ENCODE peak calls at places on chromosomes 11 and 22, in seven cellular contexts. D is heart left ventricle, L is lower lobe of right lung, H is colonic mucosa, E is SK-N-SH, I is progenitor cell of endocrine pancreas, B is tibial artery. T is an unnamed sample.

GRCh38 chr11:27716850-27717249 is 16.6 kb upstream of the BDNF start:
- DNase-seq in E (no peak), L (no peak), I (no peak), H (no peak), D (no peak), B (no peak), T (no peak)

GRCh38 chr22:19579113-19579811 is 55.1 kb upstream of the CLDN5 start:
- DNase-seq in H (no peak), B (no peak), E (no peak), L (no peak), I (no peak), D (no peak), T (no peak)

GRCh38 chr11:10373340-10373739 is 68.5 kb downstream of the ADM start:
- DNase-seq in H (no peak), B (no peak), I (no peak), D (no peak), E (no peak), L (no peak), T (no peak)

GRCh38 chr11:68583047-68583446 is 101.3 kb upstream of the GAL start:
- DNase-seq in B (no peak), D (no peak), I (no peak), E (no peak), H (no peak), L (no peak), T (no peak)

GRCh38 chr11:85889676-85890579 is 34.7 kb downstream of the CCDC83 start:
- DNase-seq in D (no peak), L (no peak), I (no peak), E (no peak), H (no peak), B (no peak), T (no peak)

GRCh38 chr22:43088616-43088978 is 594 bp downstream of the TTLL1 start:
- DNase-seq in H (no peak), B (no peak), D (no peak), I (no peak), E (peak; percentile 23), L (no peak), T (no peak)

GRCh38 chr11:65436412-65437032 is 13.9 kb downstream of the NEAT1 start:
- DNase-seq in L (no peak), D (no peak), I (no peak), B (no peak), E (no peak), H (peak; percentile 29), T (no peak)

GRCh38 chr22:39382410-39382809 is 17.2 kb upstream of the TAB1 start:
- DNase-seq in I (no peak), D (no peak), L (no peak), H (no peak), E (no peak), B (no peak), T (no peak)

GRCh38 chr11:24760681-24761080 is 263.8 kb downstream of the LUZP2 start:
- DNase-seq in B (no peak), L (no peak), E (no peak), I (no peak), D (no peak), H (no peak), T (no peak)

GRCh38 chr11:121418625-121419114 is 33.4 kb upstream of the SORL1 start:
- DNase-seq in D (peak; percentile 59), E (no peak), I (no peak), B (peak; percentile 45), H (peak; percentile 33), L (peak; percentile 72), T (no peak)

GRCh38 chr11:115999437-115999836 is 495.2 kb upstream of the CADM1 start:
- DNase-seq in L (no peak), D (no peak), H (no peak), B (no peak), E (no peak), I (no peak), T (no peak)

GRCh38 chr11:109059402-109059801 is 362.6 kb upstream of the C11orf87 start:
- DNase-seq in I (no peak), L (no peak), H (no peak), E (no peak), B (no peak), D (no peak), T (no peak)

DNA sequence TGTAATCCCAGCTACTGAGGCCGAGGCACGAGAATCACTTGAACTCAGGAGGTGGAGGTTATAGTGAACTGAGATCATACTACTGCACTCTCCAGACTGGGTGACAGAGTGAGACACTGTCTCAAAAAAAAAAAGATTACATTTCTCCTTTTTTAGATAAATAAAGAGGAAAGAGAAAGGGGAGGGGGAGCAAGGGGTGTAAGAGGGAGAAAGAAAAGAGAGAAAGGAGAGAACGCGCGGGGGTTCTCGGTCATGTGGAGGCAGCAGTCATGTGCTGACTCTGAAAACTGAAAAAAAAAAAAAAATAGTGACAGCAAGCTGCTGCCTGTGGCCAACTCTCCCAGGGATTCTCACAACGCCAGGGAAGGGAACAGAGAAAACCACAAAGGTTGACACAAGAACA is 14.3 kb downstream of the SCGB1A1 start:
- DNase-seq in B (no peak), D (no peak), L (no peak), I (no peak), H (no peak), E (no peak), T (no peak)
- TF ChIP-seq CTCF in B (no peak), D (no peak), L (no peak), I (no peak), H (no peak), E (no peak), T (no peak)

GRCh38 chr22:36352775-36353507 is 34.8 kb downstream of the MYH9 start:
- DNase-seq in H (no peak), B (peak; percentile 86), D (peak; percentile 71), I (peak; percentile 58), E (no peak), L (peak; percentile 55), T (no peak)
- TF ChIP-seq CTCF in H (no peak), B (no peak), D (no peak), I (peak; percentile 14), E (no peak), L (no peak), T (no peak)

DNA sequence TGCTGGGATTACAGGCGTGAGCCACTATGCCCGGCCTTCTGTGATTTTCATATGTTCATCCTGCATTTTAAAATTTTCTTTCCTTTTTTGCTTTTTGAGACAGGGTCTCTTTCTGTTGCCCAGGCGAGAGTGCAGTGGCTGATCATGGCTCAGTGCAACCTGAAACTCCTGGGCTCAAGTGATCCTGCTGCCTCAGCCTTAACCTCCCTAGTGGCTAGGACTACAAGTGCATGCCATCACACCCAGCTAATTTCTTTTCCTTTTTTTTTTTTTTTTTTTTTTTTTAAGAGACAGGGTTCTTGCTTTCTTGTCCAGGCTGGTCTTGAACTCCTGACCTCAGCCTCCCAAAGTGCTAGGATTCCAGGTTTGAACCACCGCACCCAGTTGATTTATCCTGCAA is 54.1 kb upstream of the WT1 start:
- DNase-seq in D (no peak), B (no peak), E (no peak), L (no peak), I (no peak), H (no peak), T (peak; percentile 12)
- TF ChIP-seq CTCF in D (no peak), B (no peak), E (no peak), L (no peak), I (no peak), H (no peak), T (peak; percentile 27)

DNA sequence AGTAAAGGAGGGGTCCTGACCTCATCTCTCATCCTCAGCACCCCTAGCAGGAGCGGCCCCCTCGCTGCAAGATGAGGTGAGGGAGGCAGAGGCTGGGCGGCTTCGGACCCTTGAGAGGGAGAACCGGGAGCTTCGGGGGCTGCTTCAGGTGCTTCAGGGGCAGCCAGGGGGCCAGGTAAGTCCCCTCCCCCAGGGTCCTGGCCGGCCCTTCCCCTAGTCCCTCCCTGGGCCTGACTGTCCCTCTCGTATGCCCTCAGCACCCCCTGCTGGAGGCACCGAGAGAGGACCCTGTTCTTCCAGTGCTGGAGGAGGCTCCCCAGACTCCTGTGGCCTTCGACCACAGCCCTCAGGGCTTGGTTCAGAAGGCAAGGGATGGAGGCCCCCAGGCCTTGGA is 3.7 kb downstream of the CCDC88B start:
- DNase-seq in H (peak; percentile 55), E (peak; percentile 79), L (no peak), D (no peak), I (no peak), B (no peak), T (no peak)
- TF ChIP-seq CTCF in H (peak; percentile 30), E (peak; percentile 41), L (peak; percentile 18), D (peak; percentile 27), I (peak; percentile 32), B (no peak), T (peak; percentile 30)

DNA sequence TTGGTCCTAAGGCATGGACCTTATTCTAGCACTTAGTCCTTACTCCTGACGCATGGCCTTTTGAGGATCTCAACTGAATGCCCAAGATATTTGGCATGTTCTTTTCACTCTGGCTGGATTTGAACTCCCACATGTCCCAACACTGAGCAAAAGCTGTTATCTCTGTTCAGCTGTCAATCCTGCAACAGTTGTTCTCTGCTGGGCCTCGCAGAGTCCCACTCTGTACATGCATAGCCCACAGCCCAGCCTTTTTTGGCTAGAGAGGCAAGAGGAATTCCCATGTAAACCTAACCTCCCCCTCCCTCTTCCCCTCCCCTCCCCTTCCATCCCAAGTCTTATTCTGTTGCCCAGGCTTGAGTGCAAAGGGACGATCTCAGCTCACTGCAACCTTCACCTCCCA is 21.8 kb upstream of the DRG1 start:
- DNase-seq in L (no peak), B (no peak), E (no peak), D (no peak), I (no peak), H (no peak), T (no peak)
- TF ChIP-seq CTCF in L (no peak), B (no peak), E (no peak), D (no peak), I (no peak), H (no peak), T (no peak)

DNA sequence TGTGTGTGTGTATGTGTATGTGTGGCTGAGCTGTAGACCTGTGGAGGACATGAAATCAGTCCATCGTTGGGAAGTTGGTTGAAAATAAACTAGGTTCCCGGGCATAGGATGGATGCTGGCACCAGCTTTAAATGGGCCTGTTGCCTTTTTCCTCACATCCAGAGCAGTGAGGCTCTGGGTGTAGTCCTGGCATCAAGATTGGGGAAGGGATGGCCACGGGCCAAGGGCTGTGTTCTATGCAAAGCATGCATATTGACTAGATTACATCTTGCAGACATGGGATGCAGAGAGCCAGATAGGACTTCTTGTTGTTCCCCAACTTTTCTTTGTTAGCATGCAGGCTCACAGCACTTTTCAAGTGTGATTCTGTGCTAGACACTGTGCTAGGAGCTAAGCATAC is 302.0 kb upstream of the NCAM1 start:
- DNase-seq in D (no peak), E (no peak), I (no peak), B (no peak), H (no peak), L (no peak), T (no peak)
- TF ChIP-seq CTCF in D (no peak), E (no peak), I (no peak), B (no peak), H (no peak), L (no peak), T (no peak)

T was measured in nephron progenitor cell.